ENCODE peak calls at places on chromosome 19, in seven cellular contexts. R, H, J, Q, M, A and O are unnamed samples. For H3K9me3, the result is how much of the 10 kb centered on the place peaks cover.

GRCh38 chr19:5694952-5695648 is 5.0 kb downstream of the RPL36 start:
- DNase-seq in R (no peak), H (no peak), J (no peak), Q (no peak), M (no peak), A (peak), O (no peak)

GRCh38 chr19:16338470-16339360 is 14.1 kb downstream of the KLF2 start:
- DNase-seq in R (no peak), H (peak), J (no peak), Q (peak), M (peak), A (no peak), O (peak)

GRCh38 chr19:913080-913748 is at the start of gene R3HDM4:
- DNase-seq in R (peak), H (peak), J (peak), Q (peak), M (no peak), A (peak), O (peak)

GRCh38 chr19:53019684-53020083 is 6.0 kb downstream of the ERVV-1 start:
- DNase-seq in R (peak), H (peak), J (no peak), Q (no peak), M (no peak), A (no peak), O (no peak)

GRCh38 chr19:47157455-47158321 is 27.1 kb downstream of the SAE1 start:
- DNase-seq in R (no peak), H (peak), J (no peak), Q (peak), M (peak), A (no peak), O (peak)

GRCh38 chr19:19860756-19861390 is 4.8 kb upstream of the ZNF253 start:
- DNase-seq in R (no peak), H (peak), J (no peak), Q (peak), M (no peak), A (peak), O (no peak)

GRCh38 chr19:48658483-48658882 is 12.5 kb upstream of the CA11 start:
- DNase-seq in R (no peak), H (no peak), J (no peak), Q (no peak), M (no peak), A (no peak), O (no peak)

GRCh38 chr19:28472843-28473242 is 740.1 kb downstream of the UQCRFS1 start:
- DNase-seq in R (no peak), H (no peak), J (no peak), Q (peak), M (no peak), A (no peak), O (no peak)

GRCh38 chr19:54369082-54369691 is 4.5 kb upstream of the LAIR1 start:
- DNase-seq in R (no peak), H (no peak), J (no peak), Q (no peak), M (no peak), A (no peak), O (no peak)

GRCh38 chr19:2841858-2842574 is 741 bp downstream of the ZNF555 start:
- DNase-seq in R (no peak), H (no peak), J (no peak), Q (peak), M (no peak), A (peak), O (no peak)

GRCh38 chr19:20385056-20385455 is 180.5 kb downstream of the ZNF737 start:
- DNase-seq in R (no peak), H (no peak), J (no peak), Q (no peak), M (no peak), A (no peak), O (no peak)

GRCh38 chr19:14381689-14382474 is 638 bp downstream of the ADGRE5 start:
- DNase-seq in R (no peak), H (no peak), J (peak), Q (peak), M (peak), A (no peak), O (peak)

GRCh38 chr19:18589380-18590272 is 1.0 kb downstream of the REX1BD start:
- DNase-seq in R (peak), H (peak), J (peak), Q (peak), M (peak), A (peak), O (peak)

GRCh38 chr19:30686911-30687566 is 314.9 kb downstream of the ZNF536 start:
- DNase-seq in R (no peak), H (no peak), J (no peak), Q (no peak), M (no peak), A (peak), O (no peak)

GRCh38 chr19:46660601-46661019 is 372 bp downstream of the DACT3 start:
- DNase-seq in R (peak), H (no peak), J (no peak), Q (no peak), M (no peak), A (peak), O (no peak)

GRCh38 chr19:371501-372160 is 27.0 kb upstream of the MIER2 start:
- DNase-seq in R (no peak), H (no peak), J (no peak), Q (peak), M (no peak), A (peak), O (peak)

GRCh38 chr19:17339088-17339741 is 1.9 kb downstream of the GTPBP3 start:
- DNase-seq in R (peak), H (no peak), J (no peak), Q (peak), M (no peak), A (peak), O (no peak)

GRCh38 chr19:19324059-19324755 is 3.6 kb downstream of the MAU2 start:
- DNase-seq in R (no peak), H (no peak), J (no peak), Q (no peak), M (no peak), A (no peak), O (no peak)

GRCh38 chr19:55526216-55527196 is 10.4 kb downstream of the SBK2 start:
- DNase-seq in R (peak), H (peak), J (peak), Q (no peak), M (peak), A (peak), O (peak)

GRCh38 chr19:4781851-4782250 is 9.7 kb upstream of the FEM1A start:
- DNase-seq in R (no peak), H (no peak), J (no peak), Q (no peak), M (no peak), A (no peak), O (no peak)

GRCh38 chr19:4431808-4432674 is 25.6 kb downstream of the UBXN6 start:
- DNase-seq in R (no peak), H (no peak), J (no peak), Q (peak), M (no peak), A (no peak), O (peak)

GRCh38 chr19:6035026-6035425 is 57.1 kb upstream of the RANBP3 start:
- DNase-seq in R (no peak), H (peak), J (no peak), Q (no peak), M (no peak), A (no peak), O (no peak)

GRCh38 chr19:46606019-46606418 is 4.9 kb downstream of the CALM3 start:
- DNase-seq in R (no peak), H (no peak), J (no peak), Q (peak), M (no peak), A (no peak), O (no peak)

GRCh38 chr19:47511128-47511517 is 3.7 kb downstream of the NAPA start:
- DNase-seq in R (no peak), H (peak), J (peak), Q (no peak), M (no peak), A (no peak), O (no peak)

GRCh38 chr19:35120898-35121297 is 5.3 kb downstream of the FXYD3 start:
- DNase-seq in R (no peak), H (no peak), J (peak), Q (no peak), M (peak), A (no peak), O (peak)

GRCh38 chr19:12652219-12652618 is 14.3 kb downstream of the MAN2B1 start:
- DNase-seq in R (no peak), H (no peak), J (no peak), Q (peak), M (no peak), A (no peak), O (no peak)

GRCh38 chr19:18597809-18598660 is 8.6 kb downstream of the CRLF1 start:
- DNase-seq in R (peak), H (no peak), J (no peak), Q (no peak), M (no peak), A (peak), O (no peak)

GRCh38 chr19:3547301-3547731 is 8.3 kb downstream of the TEKTIP1 start:
- DNase-seq in R (no peak), H (no peak), J (no peak), Q (no peak), M (no peak), A (peak), O (no peak)

GRCh38 chr19:40575326-40575725 is 1.3 kb upstream of the SHKBP1 start:
- DNase-seq in R (no peak), H (no peak), J (no peak), Q (no peak), M (no peak), A (no peak), O (no peak)

GRCh38 chr19:1651061-1651547 is 1.3 kb downstream of the TCF3 start:
- DNase-seq in R (no peak), H (no peak), J (no peak), Q (peak), M (no peak), A (peak), O (peak)

GRCh38 chr19:51777570-51778460 is 16.8 kb downstream of the FPR2 start:
- DNase-seq in R (peak), H (peak), J (peak), Q (peak), M (peak), A (peak), O (peak)

GRCh38 chr19:52991021-52991420 is 22.7 kb upstream of the ERVV-1 start:
- DNase-seq in R (no peak), H (no peak), J (no peak), Q (no peak), M (peak), A (no peak), O (no peak)

GRCh38 chr19:41298327-41298964 is 11.5 kb upstream of the CCDC97 start:
- DNase-seq in R (no peak), H (peak), J (peak), Q (no peak), M (no peak), A (no peak), O (peak)

GRCh38 chr19:49871349-49871985 is 4.1 kb upstream of the PNKP start:
- DNase-seq in R (no peak), H (no peak), J (no peak), Q (no peak), M (no peak), A (no peak), O (no peak)

GRCh38 chr19:37691881-37692504 is 27.6 kb downstream of the ZNF607 start:
- DNase-seq in R (peak), H (peak), J (peak), Q (peak), M (no peak), A (peak), O (peak)
- TF ChIP-seq CTCF in R (peak), H (no peak), J (no peak), Q (peak), M (no peak), A (peak), O (no peak)

DNA sequence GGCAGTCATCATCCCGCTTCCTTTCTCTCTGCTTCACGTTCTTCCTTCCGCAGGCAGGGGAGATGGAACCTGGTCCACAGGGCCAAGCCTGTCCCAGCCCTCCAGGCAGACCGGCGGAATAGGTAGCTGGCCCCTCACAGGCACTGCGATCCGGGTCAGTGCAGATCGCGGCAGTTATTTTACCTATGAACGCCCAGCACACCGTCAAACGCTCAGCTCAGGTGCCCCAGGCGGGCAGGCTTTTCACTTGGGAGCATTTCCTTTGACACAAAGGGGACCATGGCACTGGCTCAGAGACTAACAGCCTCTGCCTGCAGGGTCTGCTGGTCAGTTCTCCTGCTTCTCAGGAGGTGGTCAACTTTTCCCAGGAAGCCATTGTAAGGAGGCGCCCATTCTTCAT is 97.0 kb upstream of the ZNF98 start:
- DNase-seq in R (no peak), H (no peak), J (no peak), Q (peak), M (no peak), A (no peak), O (no peak)
- H3K9me3 ChIP-seq in R (under half), H (under half), J (under half), Q (half or more), M (under half), A (under half), O (under half)

GRCh38 chr19:33373701-33374405 is at the start of gene CEBPG:
- DNase-seq in R (peak), H (peak), J (peak), Q (no peak), M (no peak), A (peak), O (peak)
- TF ChIP-seq CTCF in R (no peak), H (no peak), J (peak), Q (peak), M (no peak), A (peak), O (no peak)

GRCh38 chr19:43224855-43225253 is 19.4 kb upstream of the PSG4 start:
- DNase-seq in R (no peak), H (no peak), J (no peak), Q (no peak), M (no peak), A (no peak), O (no peak)
- H3K9me3 ChIP-seq in R (under half), H (under half), J (under half), Q (under half), M (under half), A (under half), O (under half)

GRCh38 chr19:10820173-10820572 is 15.8 kb downstream of the TMED1 start:
- DNase-seq in R (no peak), H (no peak), J (peak), Q (no peak), M (no peak), A (peak), O (no peak)
- TF ChIP-seq CTCF in R (peak), H (no peak), J (peak), Q (peak), M (peak), A (peak), O (peak)